ENCODE peak calls at places on chromosomes 13 and 19, in four cellular contexts. I is NCI-H2081, U is H9, D is GM04504. A is an unnamed sample.

GRCh38 chr19:16890461-16891184 is 1.8 kb downstream of the F2RL3 start:
- DNase-seq in I (no peak), U (no peak), D (no peak), A (no peak)

GRCh38 chr13:41931337-41931736 is 29.6 kb downstream of the VWA8 start:
- DNase-seq in I (no peak), U (no peak), D (no peak), A (peak)

GRCh38 chr13:69199664-69200063 is 908.0 kb upstream of the ATXN8OS start:
- DNase-seq in I (no peak), U (no peak), D (no peak), A (no peak)

GRCh38 chr13:73731564-73731963 is 402.6 kb downstream of the KLF12 start:
- DNase-seq in I (no peak), U (no peak), D (no peak), A (no peak)

GRCh38 chr13:23433171-23434153 is at the start of gene SACS:
- DNase-seq in I (peak), U (peak), D (no peak), A (peak)

GRCh38 chr19:3615524-3616135 is 9.0 kb upstream of the TBXA2R start:
- DNase-seq in I (no peak), U (no peak), D (no peak), A (no peak)

GRCh38 chr13:51148952-51149573 is 38.0 kb upstream of the C13orf42 start:
- DNase-seq in I (peak), U (peak), D (peak), A (peak)

GRCh38 chr19:46748325-46749109 is 2.3 kb upstream of the STRN4 start:
- DNase-seq in I (peak), U (peak), D (no peak), A (peak)

GRCh38 chr19:5091576-5092215 is 122.8 kb downstream of the KDM4B start:
- DNase-seq in I (no peak), U (no peak), D (peak), A (no peak)

GRCh38 chr19:29532097-29532496 is 6.3 kb downstream of the VSTM2B start:
- DNase-seq in I (no peak), U (peak), D (no peak), A (no peak)

GRCh38 chr19:36420961-36421748 is 2.7 kb upstream of the ZFP82 start:
- DNase-seq in I (no peak), U (peak), D (no peak), A (no peak)

A was measured in LHCN-M2.